ENCODE peak calls at places on chromosome 7, in nine cellular contexts. One of them, this sample, is unnamed.
A peak's percentile ranks its signal among the peaks of the same experiment; 100 is the strongest.

GRCh38 chr7:69922011-69922803 is 323.9 kb downstream of the AUTS2 start:
- DNase-seq in activated CD4-positive, alpha-beta T cell treated with anti-CD3 and anti-CD28 coated beads, Interleukin-2, amount 10 ng/mL, durations not matched to agents 7 days and 5 days: no peak
- DNase-seq in NCI-H1092 treated with DMSO at 0.1 percent for 48 hours: no peak
- DNase-seq in stimulated activated CD4-positive, alpha-beta T cell treated with anti-CD3 and anti-CD28 coated beads, Interleukin-4, amount 100 ng/mL, for 4 hours: no peak
- DNase-seq in pons: no peak
- DNase-seq in T-helper 2 cell treated with Interferon-gamma antibody and Interleukin-4, amounts not matched to agents 5 μg/mL and 100 μg/mL, for 36 hours: no peak
- DNase-seq in amygdala: no peak
- DNase-seq in ELF-1: no peak
- DNase-seq in T-cell: no peak
- DNase-seq in this sample: no peak

GRCh38 chr7:90119178-90119971 is 34.9 kb upstream of the STEAP1 start:
- DNase-seq in activated CD4-positive, alpha-beta T cell treated with anti-CD3 and anti-CD28 coated beads, Interleukin-2, amount 10 ng/mL, durations not matched to agents 7 days and 5 days: peak; percentile 7
- DNase-seq in NCI-H1092 treated with DMSO at 0.1 percent for 48 hours: peak; percentile 15
- DNase-seq in stimulated activated CD4-positive, alpha-beta T cell treated with anti-CD3 and anti-CD28 coated beads, Interleukin-4, amount 100 ng/mL, for 4 hours: peak; percentile 27
- DNase-seq in pons: peak; percentile 11
- DNase-seq in T-helper 2 cell treated with Interferon-gamma antibody and Interleukin-4, amounts not matched to agents 5 μg/mL and 100 μg/mL, for 36 hours: no peak
- DNase-seq in amygdala: peak; percentile 61
- DNase-seq in ELF-1: peak; percentile 17
- DNase-seq in T-cell: peak; percentile 9
- DNase-seq in this sample: peak; percentile 0

GRCh38 chr7:148944935-148945934 is 61.1 kb upstream of the EZH2 start:
- DNase-seq in activated CD4-positive, alpha-beta T cell treated with anti-CD3 and anti-CD28 coated beads, Interleukin-2, amount 10 ng/mL, durations not matched to agents 7 days and 5 days: no peak
- DNase-seq in NCI-H1092 treated with DMSO at 0.1 percent for 48 hours: no peak
- DNase-seq in stimulated activated CD4-positive, alpha-beta T cell treated with anti-CD3 and anti-CD28 coated beads, Interleukin-4, amount 100 ng/mL, for 4 hours: no peak
- DNase-seq in pons: no peak
- DNase-seq in T-helper 2 cell treated with Interferon-gamma antibody and Interleukin-4, amounts not matched to agents 5 μg/mL and 100 μg/mL, for 36 hours: no peak
- DNase-seq in amygdala: no peak
- DNase-seq in ELF-1: no peak
- DNase-seq in T-cell: no peak
- DNase-seq in this sample: no peak

GRCh38 chr7:113170591-113170990 is 52.2 kb upstream of the SMIM30 start:
- DNase-seq in activated CD4-positive, alpha-beta T cell treated with anti-CD3 and anti-CD28 coated beads, Interleukin-2, amount 10 ng/mL, durations not matched to agents 7 days and 5 days: no peak
- DNase-seq in NCI-H1092 treated with DMSO at 0.1 percent for 48 hours: no peak
- DNase-seq in stimulated activated CD4-positive, alpha-beta T cell treated with anti-CD3 and anti-CD28 coated beads, Interleukin-4, amount 100 ng/mL, for 4 hours: no peak
- DNase-seq in pons: no peak
- DNase-seq in T-helper 2 cell treated with Interferon-gamma antibody and Interleukin-4, amounts not matched to agents 5 μg/mL and 100 μg/mL, for 36 hours: no peak
- DNase-seq in amygdala: no peak
- DNase-seq in ELF-1: no peak
- DNase-seq in T-cell: no peak
- DNase-seq in this sample: no peak

GRCh38 chr7:42097756-42098155 is 139.3 kb downstream of the GLI3 start:
- DNase-seq in activated CD4-positive, alpha-beta T cell treated with anti-CD3 and anti-CD28 coated beads, Interleukin-2, amount 10 ng/mL, durations not matched to agents 7 days and 5 days: no peak
- DNase-seq in NCI-H1092 treated with DMSO at 0.1 percent for 48 hours: no peak
- DNase-seq in stimulated activated CD4-positive, alpha-beta T cell treated with anti-CD3 and anti-CD28 coated beads, Interleukin-4, amount 100 ng/mL, for 4 hours: no peak
- DNase-seq in pons: no peak
- DNase-seq in T-helper 2 cell treated with Interferon-gamma antibody and Interleukin-4, amounts not matched to agents 5 μg/mL and 100 μg/mL, for 36 hours: no peak
- DNase-seq in amygdala: no peak
- DNase-seq in ELF-1: no peak
- DNase-seq in T-cell: no peak
- DNase-seq in this sample: no peak

GRCh38 chr7:1941464-1942025 is 271.5 kb downstream of the ELFN1 start:
- DNase-seq in activated CD4-positive, alpha-beta T cell treated with anti-CD3 and anti-CD28 coated beads, Interleukin-2, amount 10 ng/mL, durations not matched to agents 7 days and 5 days: no peak
- DNase-seq in NCI-H1092 treated with DMSO at 0.1 percent for 48 hours: no peak
- DNase-seq in stimulated activated CD4-positive, alpha-beta T cell treated with anti-CD3 and anti-CD28 coated beads, Interleukin-4, amount 100 ng/mL, for 4 hours: no peak
- DNase-seq in pons: no peak
- DNase-seq in T-helper 2 cell treated with Interferon-gamma antibody and Interleukin-4, amounts not matched to agents 5 μg/mL and 100 μg/mL, for 36 hours: no peak
- DNase-seq in amygdala: no peak
- DNase-seq in ELF-1: no peak
- DNase-seq in T-cell: no peak
- DNase-seq in this sample: no peak

GRCh38 chr7:1505731-1506550 is 1.8 kb upstream of the INTS1 start:
- DNase-seq in activated CD4-positive, alpha-beta T cell treated with anti-CD3 and anti-CD28 coated beads, Interleukin-2, amount 10 ng/mL, durations not matched to agents 7 days and 5 days: peak; percentile 27
- DNase-seq in NCI-H1092 treated with DMSO at 0.1 percent for 48 hours: peak; percentile 15
- DNase-seq in stimulated activated CD4-positive, alpha-beta T cell treated with anti-CD3 and anti-CD28 coated beads, Interleukin-4, amount 100 ng/mL, for 4 hours: no peak
- DNase-seq in pons: no peak
- DNase-seq in T-helper 2 cell treated with Interferon-gamma antibody and Interleukin-4, amounts not matched to agents 5 μg/mL and 100 μg/mL, for 36 hours: no peak
- DNase-seq in amygdala: no peak
- DNase-seq in ELF-1: peak; percentile 41
- DNase-seq in T-cell: no peak
- DNase-seq in this sample: no peak

GRCh38 chr7:102082693-102083385 is 203.8 kb upstream of the SH2B2 start:
- DNase-seq in activated CD4-positive, alpha-beta T cell treated with anti-CD3 and anti-CD28 coated beads, Interleukin-2, amount 10 ng/mL, durations not matched to agents 7 days and 5 days: no peak
- DNase-seq in NCI-H1092 treated with DMSO at 0.1 percent for 48 hours: no peak
- DNase-seq in stimulated activated CD4-positive, alpha-beta T cell treated with anti-CD3 and anti-CD28 coated beads, Interleukin-4, amount 100 ng/mL, for 4 hours: no peak
- DNase-seq in pons: no peak
- DNase-seq in T-helper 2 cell treated with Interferon-gamma antibody and Interleukin-4, amounts not matched to agents 5 μg/mL and 100 μg/mL, for 36 hours: no peak
- DNase-seq in amygdala: no peak
- DNase-seq in ELF-1: no peak
- DNase-seq in T-cell: no peak
- DNase-seq in this sample: no peak

GRCh38 chr7:148515728-148516715 is 74.5 kb upstream of the C7orf33 start:
- DNase-seq in activated CD4-positive, alpha-beta T cell treated with anti-CD3 and anti-CD28 coated beads, Interleukin-2, amount 10 ng/mL, durations not matched to agents 7 days and 5 days: no peak
- DNase-seq in NCI-H1092 treated with DMSO at 0.1 percent for 48 hours: no peak
- DNase-seq in stimulated activated CD4-positive, alpha-beta T cell treated with anti-CD3 and anti-CD28 coated beads, Interleukin-4, amount 100 ng/mL, for 4 hours: no peak
- DNase-seq in pons: no peak
- DNase-seq in T-helper 2 cell treated with Interferon-gamma antibody and Interleukin-4, amounts not matched to agents 5 μg/mL and 100 μg/mL, for 36 hours: no peak
- DNase-seq in amygdala: no peak
- DNase-seq in ELF-1: no peak
- DNase-seq in T-cell: no peak
- DNase-seq in this sample: no peak

GRCh38 chr7:116512524-116513188 is 12.2 kb upstream of the CAV1 start:
- DNase-seq in activated CD4-positive, alpha-beta T cell treated with anti-CD3 and anti-CD28 coated beads, Interleukin-2, amount 10 ng/mL, durations not matched to agents 7 days and 5 days: no peak
- DNase-seq in NCI-H1092 treated with DMSO at 0.1 percent for 48 hours: no peak
- DNase-seq in stimulated activated CD4-positive, alpha-beta T cell treated with anti-CD3 and anti-CD28 coated beads, Interleukin-4, amount 100 ng/mL, for 4 hours: no peak
- DNase-seq in pons: no peak
- DNase-seq in T-helper 2 cell treated with Interferon-gamma antibody and Interleukin-4, amounts not matched to agents 5 μg/mL and 100 μg/mL, for 36 hours: no peak
- DNase-seq in amygdala: no peak
- DNase-seq in ELF-1: no peak
- DNase-seq in T-cell: no peak
- DNase-seq in this sample: no peak

GRCh38 chr7:151637781-151638261 is 118.1 kb upstream of the RHEB start:
- DNase-seq in activated CD4-positive, alpha-beta T cell treated with anti-CD3 and anti-CD28 coated beads, Interleukin-2, amount 10 ng/mL, durations not matched to agents 7 days and 5 days: no peak
- DNase-seq in NCI-H1092 treated with DMSO at 0.1 percent for 48 hours: no peak
- DNase-seq in stimulated activated CD4-positive, alpha-beta T cell treated with anti-CD3 and anti-CD28 coated beads, Interleukin-4, amount 100 ng/mL, for 4 hours: no peak
- DNase-seq in pons: no peak
- DNase-seq in T-helper 2 cell treated with Interferon-gamma antibody and Interleukin-4, amounts not matched to agents 5 μg/mL and 100 μg/mL, for 36 hours: no peak
- DNase-seq in amygdala: no peak
- DNase-seq in ELF-1: no peak
- DNase-seq in T-cell: no peak
- DNase-seq in this sample: no peak

GRCh38 chr7:98249106-98249505 is 2.9 kb downstream of the TECPR1 start:
- DNase-seq in activated CD4-positive, alpha-beta T cell treated with anti-CD3 and anti-CD28 coated beads, Interleukin-2, amount 10 ng/mL, durations not matched to agents 7 days and 5 days: no peak
- DNase-seq in NCI-H1092 treated with DMSO at 0.1 percent for 48 hours: no peak
- DNase-seq in stimulated activated CD4-positive, alpha-beta T cell treated with anti-CD3 and anti-CD28 coated beads, Interleukin-4, amount 100 ng/mL, for 4 hours: no peak
- DNase-seq in pons: no peak
- DNase-seq in T-helper 2 cell treated with Interferon-gamma antibody and Interleukin-4, amounts not matched to agents 5 μg/mL and 100 μg/mL, for 36 hours: no peak
- DNase-seq in amygdala: no peak
- DNase-seq in ELF-1: no peak
- DNase-seq in T-cell: no peak
- DNase-seq in this sample: no peak

This sample was measured in immature natural killer cell.